ENCODE peak calls at places on chromosomes 7 and 10, in four cellular contexts. Z is osteocyte, M is uterus, R is choroid plexus epithelial cell. W is an unnamed sample.

GRCh38 chr7:91019686-91020385 is 244.4 kb upstream of the FZD1 start:
- DNase-seq in Z (no peak), M (no peak), R (no peak), W (no peak)

GRCh38 chr7:252981-253380 is 37.0 kb upstream of the FOXL3 start:
- DNase-seq in Z (no peak), M (no peak), R (no peak), W (no peak)

GRCh38 chr7:30752484-30752883 is 549 bp downstream of the INMT start:
- DNase-seq in Z (no peak), M (no peak), R (no peak), W (no peak)

GRCh38 chr10:30581779-30582380 is 47.7 kb downstream of the LYZL2 start:
- DNase-seq in Z (no peak), M (peak), R (peak), W (no peak)

GRCh38 chr7:123270553-123270952 is 70.8 kb upstream of the SLC13A1 start:
- DNase-seq in Z (no peak), M (no peak), R (no peak), W (no peak)

GRCh38 chr10:35335718-35336083 is 608 bp upstream of the CCNY start:
- DNase-seq in Z (no peak), M (no peak), R (no peak), W (no peak)

GRCh38 chr10:6136215-6137201 is 47.7 kb downstream of the RBM17 start:
- DNase-seq in Z (no peak), M (no peak), R (peak), W (no peak)

GRCh38 chr7:22278660-22279059 is 78.3 kb downstream of the RAPGEF5 start:
- DNase-seq in Z (no peak), M (no peak), R (no peak), W (no peak)

GRCh38 chr10:85610381-85611092 is 756.1 kb downstream of the GRID1 start:
- DNase-seq in Z (peak), M (no peak), R (no peak), W (no peak)

GRCh38 chr10:113959383-113959760 is 84.3 kb upstream of the ADRB1 start:
- DNase-seq in Z (no peak), M (no peak), R (no peak), W (no peak)

GRCh38 chr7:19296617-19297016 is 151.4 kb upstream of the FERD3L start:
- DNase-seq in Z (no peak), M (no peak), R (no peak), W (no peak)

GRCh38 chr7:63087575-63088190 is 911.0 kb upstream of the ZNF722 start:
- DNase-seq in Z (no peak), M (no peak), R (no peak), W (no peak)
- TF ChIP-seq CTCF in Z (no peak), M (no peak), R (no peak), W (no peak)

GRCh38 chr7:105487559-105488218 is 34.4 kb downstream of the PUS7 start:
- DNase-seq in Z (no peak), M (peak), R (peak), W (no peak)
- TF ChIP-seq CTCF in Z (peak), M (peak), R (peak), W (no peak)

GRCh38 chr7:74021546-74022320 is 6.2 kb upstream of the ELN start:
- DNase-seq in Z (no peak), M (no peak), R (no peak), W (peak)

GRCh38 chr7:74025146-74025545 is 2.8 kb upstream of the ELN start:
- DNase-seq in Z (no peak), M (no peak), R (no peak), W (no peak)

GRCh38 chr7:74023786-74024185 is 4.2 kb upstream of the ELN start:
- DNase-seq in Z (no peak), M (no peak), R (no peak), W (no peak)

GRCh38 chr7:74022507-74022906 is 5.5 kb upstream of the ELN start:
- DNase-seq in Z (no peak), M (no peak), R (no peak), W (no peak)

GRCh38 chr7:74023037-74023436 is 4.9 kb upstream of the ELN start:
- DNase-seq in Z (peak), M (peak), R (peak), W (peak)
- TF ChIP-seq CTCF in Z (peak), M (no peak), R (peak), W (no peak)

GRCh38 chr7:101990811-101991418 is 173.5 kb downstream of the CUX1 start:
- DNase-seq in Z (no peak), M (no peak), R (no peak), W (no peak)
- TF ChIP-seq CTCF in Z (no peak), M (no peak), R (no peak), W (no peak)

W was measured in ovary.